ENCODE peak calls at places on chromosomes 5 and 9, in ten cellular contexts. One of them, this sample, is unnamed.

GRCh38 chr5:93790401-93790800 is 49.0 kb upstream of the POU5F2 start:
- DNase-seq in HT-29: no peak
- DNase-seq in Daoy: no peak
- DNase-seq in stimulated activated effector memory CD8-positive, alpha-beta T cell treated with anti-CD3 and anti-CD28 coated beads, Interleukin-12 subunit alpha, Interleukin-12 subunit beta, amount 100 ng/mL, for 72 hours: no peak
- DNase-seq in sciatic nerve: no peak
- DNase-seq in glutamatergic neuron: no peak
- DNase-seq in lung microvascular endothelial cell: no peak
- DNase-seq in memory B cell: no peak
- DNase-seq in AG09319: no peak
- DNase-seq in activated CD4-positive, alpha-beta T cell treated with anti-CD3 and anti-CD28 coated beads for 48 hours: no peak
- DNase-seq in this sample: no peak

GRCh38 chr9:23754551-23754950 is 71.5 kb downstream of the ELAVL2 start:
- DNase-seq in HT-29: no peak
- DNase-seq in Daoy: no peak
- DNase-seq in stimulated activated effector memory CD8-positive, alpha-beta T cell treated with anti-CD3 and anti-CD28 coated beads, Interleukin-12 subunit alpha, Interleukin-12 subunit beta, amount 100 ng/mL, for 72 hours: no peak
- DNase-seq in sciatic nerve: no peak
- DNase-seq in glutamatergic neuron: no peak
- DNase-seq in lung microvascular endothelial cell: no peak
- DNase-seq in memory B cell: no peak
- DNase-seq in AG09319: no peak
- DNase-seq in activated CD4-positive, alpha-beta T cell treated with anti-CD3 and anti-CD28 coated beads for 48 hours: no peak
- DNase-seq in this sample: no peak

GRCh38 chr9:79969383-79969782 is 397.6 kb downstream of the TLE4 start:
- DNase-seq in HT-29: no peak
- DNase-seq in Daoy: no peak
- DNase-seq in stimulated activated effector memory CD8-positive, alpha-beta T cell treated with anti-CD3 and anti-CD28 coated beads, Interleukin-12 subunit alpha, Interleukin-12 subunit beta, amount 100 ng/mL, for 72 hours: no peak
- DNase-seq in sciatic nerve: no peak
- DNase-seq in glutamatergic neuron: no peak
- DNase-seq in lung microvascular endothelial cell: no peak
- DNase-seq in memory B cell: no peak
- DNase-seq in AG09319: no peak
- DNase-seq in activated CD4-positive, alpha-beta T cell treated with anti-CD3 and anti-CD28 coated beads for 48 hours: no peak
- DNase-seq in this sample: no peak

GRCh38 chr9:91896513-91897121 is 53.4 kb downstream of the ROR2 start:
- DNase-seq in HT-29: no peak
- DNase-seq in Daoy: peak; percentile 38
- DNase-seq in stimulated activated effector memory CD8-positive, alpha-beta T cell treated with anti-CD3 and anti-CD28 coated beads, Interleukin-12 subunit alpha, Interleukin-12 subunit beta, amount 100 ng/mL, for 72 hours: no peak
- DNase-seq in sciatic nerve: no peak
- DNase-seq in glutamatergic neuron: no peak
- DNase-seq in lung microvascular endothelial cell: peak; percentile 5
- DNase-seq in memory B cell: no peak
- DNase-seq in AG09319: peak; percentile 71
- DNase-seq in activated CD4-positive, alpha-beta T cell treated with anti-CD3 and anti-CD28 coated beads for 48 hours: no peak
- DNase-seq in this sample: no peak

GRCh38 chr9:2043243-2043642 is 28.1 kb downstream of the SMARCA2 start:
- DNase-seq in HT-29: no peak
- DNase-seq in Daoy: no peak
- DNase-seq in stimulated activated effector memory CD8-positive, alpha-beta T cell treated with anti-CD3 and anti-CD28 coated beads, Interleukin-12 subunit alpha, Interleukin-12 subunit beta, amount 100 ng/mL, for 72 hours: no peak
- DNase-seq in sciatic nerve: no peak
- DNase-seq in glutamatergic neuron: no peak
- DNase-seq in lung microvascular endothelial cell: no peak
- DNase-seq in memory B cell: no peak
- DNase-seq in AG09319: no peak
- DNase-seq in activated CD4-positive, alpha-beta T cell treated with anti-CD3 and anti-CD28 coated beads for 48 hours: no peak
- DNase-seq in this sample: no peak

GRCh38 chr5:98928802-98929122 is at the start of gene CHD1:
- DNase-seq in HT-29: peak; percentile 96
- DNase-seq in Daoy: peak; percentile 98
- DNase-seq in stimulated activated effector memory CD8-positive, alpha-beta T cell treated with anti-CD3 and anti-CD28 coated beads, Interleukin-12 subunit alpha, Interleukin-12 subunit beta, amount 100 ng/mL, for 72 hours: no peak
- DNase-seq in sciatic nerve: peak; percentile 97
- DNase-seq in glutamatergic neuron: peak; percentile 92
- DNase-seq in lung microvascular endothelial cell: peak; percentile 98
- DNase-seq in memory B cell: peak; percentile 93
- DNase-seq in AG09319: peak; percentile 94
- DNase-seq in activated CD4-positive, alpha-beta T cell treated with anti-CD3 and anti-CD28 coated beads for 48 hours: peak; percentile 96
- DNase-seq in this sample: peak; percentile 96

GRCh38 chr9:133839822-133840329 is 101.7 kb upstream of the SARDH start:
- DNase-seq in HT-29: no peak
- DNase-seq in Daoy: no peak
- DNase-seq in stimulated activated effector memory CD8-positive, alpha-beta T cell treated with anti-CD3 and anti-CD28 coated beads, Interleukin-12 subunit alpha, Interleukin-12 subunit beta, amount 100 ng/mL, for 72 hours: no peak
- DNase-seq in sciatic nerve: no peak
- DNase-seq in glutamatergic neuron: peak; percentile 78
- DNase-seq in lung microvascular endothelial cell: peak; percentile 58
- DNase-seq in memory B cell: no peak
- DNase-seq in AG09319: peak; percentile 15
- DNase-seq in activated CD4-positive, alpha-beta T cell treated with anti-CD3 and anti-CD28 coated beads for 48 hours: no peak
- DNase-seq in this sample: no peak

GRCh38 chr5:35790462-35790822 is 66.2 kb upstream of the IL7R start:
- DNase-seq in HT-29: no peak
- DNase-seq in Daoy: no peak
- DNase-seq in stimulated activated effector memory CD8-positive, alpha-beta T cell treated with anti-CD3 and anti-CD28 coated beads, Interleukin-12 subunit alpha, Interleukin-12 subunit beta, amount 100 ng/mL, for 72 hours: no peak
- DNase-seq in sciatic nerve: no peak
- DNase-seq in glutamatergic neuron: no peak
- DNase-seq in lung microvascular endothelial cell: no peak
- DNase-seq in memory B cell: no peak
- DNase-seq in AG09319: no peak
- DNase-seq in activated CD4-positive, alpha-beta T cell treated with anti-CD3 and anti-CD28 coated beads for 48 hours: no peak
- DNase-seq in this sample: no peak

GRCh38 chr5:81626524-81626923 is 124.4 kb downstream of the SSBP2 start:
- DNase-seq in HT-29: peak; percentile 85
- DNase-seq in Daoy: peak; percentile 91
- DNase-seq in stimulated activated effector memory CD8-positive, alpha-beta T cell treated with anti-CD3 and anti-CD28 coated beads, Interleukin-12 subunit alpha, Interleukin-12 subunit beta, amount 100 ng/mL, for 72 hours: no peak
- DNase-seq in sciatic nerve: no peak
- DNase-seq in glutamatergic neuron: no peak
- DNase-seq in lung microvascular endothelial cell: peak; percentile 93
- DNase-seq in memory B cell: no peak
- DNase-seq in AG09319: peak; percentile 7
- DNase-seq in activated CD4-positive, alpha-beta T cell treated with anti-CD3 and anti-CD28 coated beads for 48 hours: no peak
- DNase-seq in this sample: no peak

GRCh38 chr5:57779383-57780223 is 297.0 kb upstream of the ACTBL2 start:
- DNase-seq in HT-29: peak; percentile 95
- DNase-seq in Daoy: peak; percentile 86
- DNase-seq in stimulated activated effector memory CD8-positive, alpha-beta T cell treated with anti-CD3 and anti-CD28 coated beads, Interleukin-12 subunit alpha, Interleukin-12 subunit beta, amount 100 ng/mL, for 72 hours: no peak
- DNase-seq in sciatic nerve: no peak
- DNase-seq in glutamatergic neuron: no peak
- DNase-seq in lung microvascular endothelial cell: peak; percentile 87
- DNase-seq in memory B cell: peak; percentile 4
- DNase-seq in AG09319: peak; percentile 51
- DNase-seq in activated CD4-positive, alpha-beta T cell treated with anti-CD3 and anti-CD28 coated beads for 48 hours: peak; percentile 15
- DNase-seq in this sample: no peak

GRCh38 chr5:55104036-55104767 is 1.8 kb downstream of the GZMA start:
- DNase-seq in HT-29: no peak
- DNase-seq in Daoy: no peak
- DNase-seq in stimulated activated effector memory CD8-positive, alpha-beta T cell treated with anti-CD3 and anti-CD28 coated beads, Interleukin-12 subunit alpha, Interleukin-12 subunit beta, amount 100 ng/mL, for 72 hours: no peak
- DNase-seq in sciatic nerve: no peak
- DNase-seq in glutamatergic neuron: no peak
- DNase-seq in lung microvascular endothelial cell: no peak
- DNase-seq in memory B cell: no peak
- DNase-seq in AG09319: no peak
- DNase-seq in activated CD4-positive, alpha-beta T cell treated with anti-CD3 and anti-CD28 coated beads for 48 hours: no peak
- DNase-seq in this sample: no peak

GRCh38 chr5:137753227-137753985 is 757 bp downstream of the HNRNPA0 start:
- DNase-seq in HT-29: no peak
- DNase-seq in Daoy: no peak
- DNase-seq in stimulated activated effector memory CD8-positive, alpha-beta T cell treated with anti-CD3 and anti-CD28 coated beads, Interleukin-12 subunit alpha, Interleukin-12 subunit beta, amount 100 ng/mL, for 72 hours: peak; percentile 77
- DNase-seq in sciatic nerve: peak; percentile 81
- DNase-seq in glutamatergic neuron: peak; percentile 63
- DNase-seq in lung microvascular endothelial cell: no peak
- DNase-seq in memory B cell: peak; percentile 25
- DNase-seq in AG09319: no peak
- DNase-seq in activated CD4-positive, alpha-beta T cell treated with anti-CD3 and anti-CD28 coated beads for 48 hours: peak; percentile 57
- DNase-seq in this sample: peak; percentile 89

GRCh38 chr5:24642022-24642421 is 2.8 kb downstream of the CDH10 start:
- DNase-seq in HT-29: peak; percentile 51
- DNase-seq in Daoy: peak; percentile 3
- DNase-seq in stimulated activated effector memory CD8-positive, alpha-beta T cell treated with anti-CD3 and anti-CD28 coated beads, Interleukin-12 subunit alpha, Interleukin-12 subunit beta, amount 100 ng/mL, for 72 hours: no peak
- DNase-seq in sciatic nerve: no peak
- DNase-seq in glutamatergic neuron: no peak
- DNase-seq in lung microvascular endothelial cell: peak; percentile 20
- DNase-seq in memory B cell: no peak
- DNase-seq in AG09319: no peak
- DNase-seq in activated CD4-positive, alpha-beta T cell treated with anti-CD3 and anti-CD28 coated beads for 48 hours: no peak
- DNase-seq in this sample: no peak

GRCh38 chr5:113071401-113071800 is 94.8 kb downstream of the DCP2 start:
- DNase-seq in HT-29: no peak
- DNase-seq in Daoy: no peak
- DNase-seq in stimulated activated effector memory CD8-positive, alpha-beta T cell treated with anti-CD3 and anti-CD28 coated beads, Interleukin-12 subunit alpha, Interleukin-12 subunit beta, amount 100 ng/mL, for 72 hours: no peak
- DNase-seq in sciatic nerve: peak; percentile 30
- DNase-seq in glutamatergic neuron: no peak
- DNase-seq in lung microvascular endothelial cell: no peak
- DNase-seq in memory B cell: no peak
- DNase-seq in AG09319: no peak
- DNase-seq in activated CD4-positive, alpha-beta T cell treated with anti-CD3 and anti-CD28 coated beads for 48 hours: no peak
- DNase-seq in this sample: no peak

GRCh38 chr9:22469928-22470544 is 23.4 kb downstream of the DMRTA1 start:
- DNase-seq in HT-29: peak; percentile 81
- DNase-seq in Daoy: no peak
- DNase-seq in stimulated activated effector memory CD8-positive, alpha-beta T cell treated with anti-CD3 and anti-CD28 coated beads, Interleukin-12 subunit alpha, Interleukin-12 subunit beta, amount 100 ng/mL, for 72 hours: no peak
- DNase-seq in sciatic nerve: no peak
- DNase-seq in glutamatergic neuron: peak; percentile 17
- DNase-seq in lung microvascular endothelial cell: peak; percentile 48
- DNase-seq in memory B cell: no peak
- DNase-seq in AG09319: no peak
- DNase-seq in activated CD4-positive, alpha-beta T cell treated with anti-CD3 and anti-CD28 coated beads for 48 hours: peak; percentile 6
- DNase-seq in this sample: no peak

GRCh38 chr9:137680445-137681358 is 61.9 kb downstream of the EHMT1 start:
- DNase-seq in HT-29: no peak
- DNase-seq in Daoy: no peak
- DNase-seq in stimulated activated effector memory CD8-positive, alpha-beta T cell treated with anti-CD3 and anti-CD28 coated beads, Interleukin-12 subunit alpha, Interleukin-12 subunit beta, amount 100 ng/mL, for 72 hours: no peak
- DNase-seq in sciatic nerve: no peak
- DNase-seq in glutamatergic neuron: no peak
- DNase-seq in lung microvascular endothelial cell: no peak
- DNase-seq in memory B cell: no peak
- DNase-seq in AG09319: no peak
- DNase-seq in activated CD4-positive, alpha-beta T cell treated with anti-CD3 and anti-CD28 coated beads for 48 hours: no peak
- DNase-seq in this sample: no peak

GRCh38 chr5:150589791-150590601 is 50.5 kb upstream of the SYNPO start:
- DNase-seq in HT-29: peak; percentile 42
- DNase-seq in Daoy: peak; percentile 57
- DNase-seq in stimulated activated effector memory CD8-positive, alpha-beta T cell treated with anti-CD3 and anti-CD28 coated beads, Interleukin-12 subunit alpha, Interleukin-12 subunit beta, amount 100 ng/mL, for 72 hours: no peak
- DNase-seq in sciatic nerve: peak; percentile 87
- DNase-seq in glutamatergic neuron: no peak
- DNase-seq in lung microvascular endothelial cell: peak; percentile 77
- DNase-seq in memory B cell: no peak
- DNase-seq in AG09319: peak; percentile 14
- DNase-seq in activated CD4-positive, alpha-beta T cell treated with anti-CD3 and anti-CD28 coated beads for 48 hours: no peak
- DNase-seq in this sample: no peak

GRCh38 chr5:115321309-115321708 is 24.9 kb upstream of the CCDC112 start:
- DNase-seq in HT-29: no peak
- DNase-seq in Daoy: peak; percentile 75
- DNase-seq in stimulated activated effector memory CD8-positive, alpha-beta T cell treated with anti-CD3 and anti-CD28 coated beads, Interleukin-12 subunit alpha, Interleukin-12 subunit beta, amount 100 ng/mL, for 72 hours: no peak
- DNase-seq in sciatic nerve: no peak
- DNase-seq in glutamatergic neuron: no peak
- DNase-seq in lung microvascular endothelial cell: no peak
- DNase-seq in memory B cell: no peak
- DNase-seq in AG09319: no peak
- DNase-seq in activated CD4-positive, alpha-beta T cell treated with anti-CD3 and anti-CD28 coated beads for 48 hours: peak; percentile 12
- DNase-seq in this sample: no peak

GRCh38 chr5:100901851-100902341 is 1.2 kb downstream of the ST8SIA4 start:
- DNase-seq in HT-29: no peak
- DNase-seq in Daoy: no peak
- DNase-seq in stimulated activated effector memory CD8-positive, alpha-beta T cell treated with anti-CD3 and anti-CD28 coated beads, Interleukin-12 subunit alpha, Interleukin-12 subunit beta, amount 100 ng/mL, for 72 hours: peak; percentile 69
- DNase-seq in sciatic nerve: peak; percentile 50
- DNase-seq in glutamatergic neuron: no peak
- DNase-seq in lung microvascular endothelial cell: peak; percentile 88
- DNase-seq in memory B cell: peak; percentile 73
- DNase-seq in AG09319: no peak
- DNase-seq in activated CD4-positive, alpha-beta T cell treated with anti-CD3 and anti-CD28 coated beads for 48 hours: peak; percentile 60
- DNase-seq in this sample: peak; percentile 77

GRCh38 chr5:149363345-149363744 is 5.5 kb downstream of the PCYOX1L start:
- DNase-seq in HT-29: no peak
- DNase-seq in Daoy: no peak
- DNase-seq in stimulated activated effector memory CD8-positive, alpha-beta T cell treated with anti-CD3 and anti-CD28 coated beads, Interleukin-12 subunit alpha, Interleukin-12 subunit beta, amount 100 ng/mL, for 72 hours: no peak
- DNase-seq in sciatic nerve: no peak
- DNase-seq in glutamatergic neuron: no peak
- DNase-seq in lung microvascular endothelial cell: no peak
- DNase-seq in memory B cell: no peak
- DNase-seq in AG09319: no peak
- DNase-seq in activated CD4-positive, alpha-beta T cell treated with anti-CD3 and anti-CD28 coated beads for 48 hours: no peak
- DNase-seq in this sample: no peak

GRCh38 chr5:173795601-173796000 is 92.5 kb upstream of the CPEB4 start:
- DNase-seq in HT-29: peak; percentile 83
- DNase-seq in Daoy: no peak
- DNase-seq in stimulated activated effector memory CD8-positive, alpha-beta T cell treated with anti-CD3 and anti-CD28 coated beads, Interleukin-12 subunit alpha, Interleukin-12 subunit beta, amount 100 ng/mL, for 72 hours: no peak
- DNase-seq in sciatic nerve: no peak
- DNase-seq in glutamatergic neuron: no peak
- DNase-seq in lung microvascular endothelial cell: no peak
- DNase-seq in memory B cell: no peak
- DNase-seq in AG09319: no peak
- DNase-seq in activated CD4-positive, alpha-beta T cell treated with anti-CD3 and anti-CD28 coated beads for 48 hours: no peak
- DNase-seq in this sample: no peak

GRCh38 chr9:110399983-110400382 is 62.3 kb upstream of the TXNDC8 start:
- DNase-seq in HT-29: peak; percentile 25
- DNase-seq in Daoy: peak; percentile 11
- DNase-seq in stimulated activated effector memory CD8-positive, alpha-beta T cell treated with anti-CD3 and anti-CD28 coated beads, Interleukin-12 subunit alpha, Interleukin-12 subunit beta, amount 100 ng/mL, for 72 hours: no peak
- DNase-seq in sciatic nerve: no peak
- DNase-seq in glutamatergic neuron: no peak
- DNase-seq in lung microvascular endothelial cell: no peak
- DNase-seq in memory B cell: no peak
- DNase-seq in AG09319: no peak
- DNase-seq in activated CD4-positive, alpha-beta T cell treated with anti-CD3 and anti-CD28 coated beads for 48 hours: no peak
- DNase-seq in this sample: no peak

GRCh38 chr5:125868035-125868434 is 555.2 kb upstream of the GRAMD2B start:
- DNase-seq in HT-29: no peak
- DNase-seq in Daoy: no peak
- DNase-seq in stimulated activated effector memory CD8-positive, alpha-beta T cell treated with anti-CD3 and anti-CD28 coated beads, Interleukin-12 subunit alpha, Interleukin-12 subunit beta, amount 100 ng/mL, for 72 hours: no peak
- DNase-seq in sciatic nerve: no peak
- DNase-seq in glutamatergic neuron: no peak
- DNase-seq in lung microvascular endothelial cell: no peak
- DNase-seq in memory B cell: no peak
- DNase-seq in AG09319: no peak
- DNase-seq in activated CD4-positive, alpha-beta T cell treated with anti-CD3 and anti-CD28 coated beads for 48 hours: no peak
- DNase-seq in this sample: no peak

GRCh38 chr5:61496406-61497307 is 164.6 kb downstream of the ZSWIM6 start:
- DNase-seq in HT-29: no peak
- DNase-seq in Daoy: no peak
- DNase-seq in stimulated activated effector memory CD8-positive, alpha-beta T cell treated with anti-CD3 and anti-CD28 coated beads, Interleukin-12 subunit alpha, Interleukin-12 subunit beta, amount 100 ng/mL, for 72 hours: no peak
- DNase-seq in sciatic nerve: no peak
- DNase-seq in glutamatergic neuron: no peak
- DNase-seq in lung microvascular endothelial cell: no peak
- DNase-seq in memory B cell: no peak
- DNase-seq in AG09319: no peak
- DNase-seq in activated CD4-positive, alpha-beta T cell treated with anti-CD3 and anti-CD28 coated beads for 48 hours: no peak
- DNase-seq in this sample: no peak

GRCh38 chr5:919356-920000 is 26.8 kb downstream of the TRIP13 start:
- DNase-seq in HT-29: peak; percentile 41
- DNase-seq in Daoy: no peak
- DNase-seq in stimulated activated effector memory CD8-positive, alpha-beta T cell treated with anti-CD3 and anti-CD28 coated beads, Interleukin-12 subunit alpha, Interleukin-12 subunit beta, amount 100 ng/mL, for 72 hours: no peak
- DNase-seq in sciatic nerve: no peak
- DNase-seq in glutamatergic neuron: no peak
- DNase-seq in lung microvascular endothelial cell: no peak
- DNase-seq in memory B cell: no peak
- DNase-seq in AG09319: no peak
- DNase-seq in activated CD4-positive, alpha-beta T cell treated with anti-CD3 and anti-CD28 coated beads for 48 hours: no peak
- DNase-seq in this sample: no peak

GRCh38 chr5:72281764-72282499 is 38.1 kb downstream of the MRPS27 start:
- DNase-seq in HT-29: no peak
- DNase-seq in Daoy: peak; percentile 27
- DNase-seq in stimulated activated effector memory CD8-positive, alpha-beta T cell treated with anti-CD3 and anti-CD28 coated beads, Interleukin-12 subunit alpha, Interleukin-12 subunit beta, amount 100 ng/mL, for 72 hours: no peak
- DNase-seq in sciatic nerve: no peak
- DNase-seq in glutamatergic neuron: no peak
- DNase-seq in lung microvascular endothelial cell: no peak
- DNase-seq in memory B cell: no peak
- DNase-seq in AG09319: peak; percentile 79
- DNase-seq in activated CD4-positive, alpha-beta T cell treated with anti-CD3 and anti-CD28 coated beads for 48 hours: no peak
- DNase-seq in this sample: no peak

GRCh38 chr5:128613757-128614156 is 75.7 kb upstream of the FBN2 start:
- DNase-seq in HT-29: no peak
- DNase-seq in Daoy: no peak
- DNase-seq in stimulated activated effector memory CD8-positive, alpha-beta T cell treated with anti-CD3 and anti-CD28 coated beads, Interleukin-12 subunit alpha, Interleukin-12 subunit beta, amount 100 ng/mL, for 72 hours: no peak
- DNase-seq in sciatic nerve: no peak
- DNase-seq in glutamatergic neuron: no peak
- DNase-seq in lung microvascular endothelial cell: no peak
- DNase-seq in memory B cell: no peak
- DNase-seq in AG09319: no peak
- DNase-seq in activated CD4-positive, alpha-beta T cell treated with anti-CD3 and anti-CD28 coated beads for 48 hours: no peak
- DNase-seq in this sample: no peak

GRCh38 chr5:162593881-162594280 is 526.3 kb downstream of the GABRG2 start:
- DNase-seq in HT-29: peak; percentile 38
- DNase-seq in Daoy: no peak
- DNase-seq in stimulated activated effector memory CD8-positive, alpha-beta T cell treated with anti-CD3 and anti-CD28 coated beads, Interleukin-12 subunit alpha, Interleukin-12 subunit beta, amount 100 ng/mL, for 72 hours: no peak
- DNase-seq in sciatic nerve: no peak
- DNase-seq in glutamatergic neuron: no peak
- DNase-seq in lung microvascular endothelial cell: no peak
- DNase-seq in memory B cell: no peak
- DNase-seq in AG09319: no peak
- DNase-seq in activated CD4-positive, alpha-beta T cell treated with anti-CD3 and anti-CD28 coated beads for 48 hours: no peak
- DNase-seq in this sample: no peak

This sample was measured in suprapubic skin.